ENCODE peak calls at places on chromosome 18, in eight cellular contexts. S is lung; P is neuronal stem cell; X is cardiac muscle cell; Y is AG04450; Q is right lobe of liver; T is body of pancreas; M is CD4-positive, alpha-beta T cell. J is an unnamed sample. For H3K9me3 and H3K27me3, the result is how much of the 10 kb centered on the place peaks cover.

GRCh38 chr18:45638544-45638943 is 23.3 kb downstream of the SLC14A2 start:
- DNase-seq in S (no peak), P (no peak), X (no peak), Y (no peak), Q (no peak), T (no peak), M (no peak), J (no peak)

GRCh38 chr18:48263913-48264506 is 145.2 kb downstream of the ZBTB7C start:
- DNase-seq in S (no peak), P (no peak), X (no peak), Y (no peak), Q (no peak), T (no peak), M (no peak), J (no peak)

GRCh38 chr18:22286576-22286975 is 117.2 kb downstream of the GATA6 start:
- DNase-seq in S (peak), P (no peak), X (peak), Y (no peak), Q (peak), T (peak), M (no peak), J (no peak)

GRCh38 chr18:906416-907170 is 1.9 kb downstream of the ADCYAP1 start:
- DNase-seq in S (no peak), P (no peak), X (no peak), Y (no peak), Q (no peak), T (no peak), M (no peak), J (no peak)

GRCh38 chr18:46152436-46152807 is 48.2 kb downstream of the HAUS1 start:
- DNase-seq in S (no peak), P (no peak), X (peak), Y (no peak), Q (no peak), T (no peak), M (no peak), J (no peak)

GRCh38 chr18:77101410-77102245 is 31.0 kb downstream of the MBP start:
- DNase-seq in S (peak), P (no peak), X (peak), Y (peak), Q (no peak), T (peak), M (no peak), J (peak)

GRCh38 chr18:56815926-56816325 is 164.8 kb downstream of the WDR7 start:
- DNase-seq in S (no peak), P (no peak), X (no peak), Y (no peak), Q (no peak), T (no peak), M (no peak), J (no peak)

GRCh38 chr18:3610818-3611217 is 160.8 kb downstream of the TGIF1 start:
- DNase-seq in S (no peak), P (no peak), X (peak), Y (no peak), Q (peak), T (no peak), M (no peak), J (no peak)

GRCh38 chr18:10482363-10482984 is 28.0 kb downstream of the APCDD1 start:
- DNase-seq in S (no peak), P (no peak), X (no peak), Y (no peak), Q (no peak), T (no peak), M (no peak), J (no peak)

GRCh38 chr18:51447351-51447896 is 249.9 kb upstream of the MEX3C start:
- DNase-seq in S (no peak), P (no peak), X (peak), Y (no peak), Q (no peak), T (peak), M (no peak), J (no peak)

GRCh38 chr18:25465152-25465790 is 113.3 kb upstream of the ZNF521 start:
- DNase-seq in S (no peak), P (peak), X (no peak), Y (no peak), Q (no peak), T (no peak), M (no peak), J (no peak)

GRCh38 chr18:74013955-74014354 is 133.7 kb downstream of the FBXO15 start:
- DNase-seq in S (no peak), P (no peak), X (peak), Y (peak), Q (no peak), T (peak), M (no peak), J (no peak)

GRCh38 chr18:3389977-3390376 is 60.0 kb upstream of the TGIF1 start:
- DNase-seq in S (no peak), P (no peak), X (no peak), Y (no peak), Q (no peak), T (no peak), M (no peak), J (no peak)

GRCh38 chr18:22170421-22171262 is 1.3 kb downstream of the GATA6 start:
- DNase-seq in S (peak), P (no peak), X (peak), Y (peak), Q (peak), T (peak), M (no peak), J (peak)

GRCh38 chr18:43277164-43277600 is at the start of gene SYT4:
- DNase-seq in S (no peak), P (peak), X (peak), Y (no peak), Q (peak), T (peak), M (no peak), J (no peak)

GRCh38 chr18:2337552-2338141 is 233.7 kb downstream of the METTL4 start:
- DNase-seq in S (no peak), P (no peak), X (peak), Y (no peak), Q (peak), T (peak), M (peak), J (peak)

GRCh38 chr18:42436366-42436765 is 481.3 kb downstream of the PIK3C3 start:
- DNase-seq in S (no peak), P (no peak), X (no peak), Y (no peak), Q (no peak), T (no peak), M (no peak), J (no peak)

GRCh38 chr18:59272221-59272888 is 899 bp downstream of the RAX start:
- DNase-seq in S (no peak), P (no peak), X (no peak), Y (no peak), Q (no peak), T (no peak), M (no peak), J (no peak)

GRCh38 chr18:74418023-74418422 is 39.1 kb downstream of the DIPK1C start:
- DNase-seq in S (no peak), P (no peak), X (no peak), Y (no peak), Q (no peak), T (no peak), M (no peak), J (no peak)

GRCh38 chr18:32405588-32405987 is 65.1 kb downstream of the GAREM1 start:
- DNase-seq in S (no peak), P (no peak), X (no peak), Y (no peak), Q (no peak), T (no peak), M (no peak), J (no peak)

GRCh38 chr18:62448426-62448825 is 74.4 kb upstream of the ZCCHC2 start:
- DNase-seq in S (no peak), P (no peak), X (no peak), Y (no peak), Q (no peak), T (no peak), M (no peak), J (no peak)

GRCh38 chr18:62450546-62451395 is 72.1 kb upstream of the ZCCHC2 start:
- DNase-seq in S (peak), P (no peak), X (peak), Y (no peak), Q (peak), T (peak), M (no peak), J (no peak)

GRCh38 chr18:62452280-62452824 is 70.5 kb upstream of the ZCCHC2 start:
- DNase-seq in S (no peak), P (no peak), X (peak), Y (no peak), Q (peak), T (peak), M (no peak), J (no peak)

GRCh38 chr18:62449490-62450104 is 73.2 kb upstream of the ZCCHC2 start:
- DNase-seq in S (no peak), P (no peak), X (no peak), Y (no peak), Q (no peak), T (no peak), M (no peak), J (no peak)

DNA sequence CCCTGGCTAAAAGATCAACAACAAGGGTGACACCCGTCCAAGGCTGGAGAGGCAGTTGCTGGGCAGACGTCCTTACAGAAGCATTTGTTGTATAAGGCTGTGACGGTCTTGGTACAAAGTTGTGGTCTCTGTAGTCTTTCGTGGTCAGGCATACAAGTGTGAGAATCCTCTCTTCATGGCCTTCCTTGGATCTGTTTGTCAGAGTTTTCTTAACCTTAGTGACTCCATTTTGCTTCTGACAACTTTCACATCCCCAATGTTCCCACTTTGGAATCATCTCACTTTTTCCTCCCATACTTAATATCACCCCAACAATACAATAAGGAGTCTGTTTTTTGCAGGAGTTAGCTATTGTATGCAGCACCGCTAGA is 72.7 kb upstream of the ZCCHC2 start:
- DNase-seq in S (no peak), P (no peak), X (peak), Y (no peak), Q (no peak), T (no peak), M (no peak), J (no peak)
- H3K27ac ChIP-seq in S (no peak), P (no peak), X (no peak), Y (no peak), Q (no peak), T (peak), M (no peak), J (no peak)

GRCh38 chr18:64379662-64380061 is 230.8 kb upstream of the LINC00305 start:
- DNase-seq in S (no peak), P (no peak), X (no peak), Y (no peak), Q (no peak), T (no peak), M (no peak), J (no peak)

DNA sequence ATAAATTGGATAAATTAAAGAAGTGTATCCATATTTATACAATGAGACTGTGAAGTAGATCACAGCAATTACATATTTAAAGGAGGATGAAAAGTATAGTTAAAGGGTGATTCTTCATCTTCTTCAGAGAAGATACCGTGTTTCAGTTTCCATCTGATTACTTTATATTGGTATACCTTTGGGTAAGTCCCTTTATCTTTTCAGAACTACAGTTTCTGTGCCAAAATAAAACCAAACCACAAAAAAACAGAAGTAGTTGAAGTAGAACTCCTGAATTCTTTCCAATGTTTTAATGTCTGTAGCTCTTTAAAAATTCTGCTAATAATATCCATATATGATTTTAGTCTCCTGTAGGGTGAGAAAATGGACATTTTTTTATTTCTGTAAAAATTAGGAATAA is 231.2 kb upstream of the LINC00305 start:
- DNase-seq in S (no peak), P (no peak), X (no peak), Y (no peak), Q (no peak), T (no peak), M (no peak), J (no peak)
- H3K9me3 ChIP-seq in S (under half), P (under half), X (under half), Y (under half), Q (under half), T (under half), M (under half), J (under half)

DNA sequence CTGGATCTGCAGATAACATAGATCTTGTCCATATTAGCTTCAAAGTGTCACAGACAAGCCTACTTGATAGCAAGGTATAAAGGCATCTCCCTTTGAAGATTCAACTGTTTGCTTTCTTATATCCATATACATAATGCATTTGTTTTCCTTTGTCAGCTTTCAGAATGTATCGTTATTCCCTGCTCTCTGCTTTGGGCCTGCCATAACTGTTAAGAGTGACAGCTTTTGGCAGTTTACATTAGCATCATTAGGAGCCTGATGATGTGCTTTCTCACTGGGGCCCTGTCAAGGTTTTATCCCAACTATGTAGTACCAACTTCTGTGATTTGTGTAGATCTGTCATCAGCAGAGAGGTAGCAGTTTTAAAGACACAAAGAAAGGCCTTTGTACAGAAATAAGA is 604.2 kb upstream of the CDH7 start:
- DNase-seq in S (no peak), P (no peak), X (no peak), Y (no peak), Q (no peak), T (no peak), M (no peak), J (no peak)
- H3K27me3 ChIP-seq in S (under half), P (under half), X (under half), Y (under half), Q (under half), T (under half), M (under half), J (under half)

DNA sequence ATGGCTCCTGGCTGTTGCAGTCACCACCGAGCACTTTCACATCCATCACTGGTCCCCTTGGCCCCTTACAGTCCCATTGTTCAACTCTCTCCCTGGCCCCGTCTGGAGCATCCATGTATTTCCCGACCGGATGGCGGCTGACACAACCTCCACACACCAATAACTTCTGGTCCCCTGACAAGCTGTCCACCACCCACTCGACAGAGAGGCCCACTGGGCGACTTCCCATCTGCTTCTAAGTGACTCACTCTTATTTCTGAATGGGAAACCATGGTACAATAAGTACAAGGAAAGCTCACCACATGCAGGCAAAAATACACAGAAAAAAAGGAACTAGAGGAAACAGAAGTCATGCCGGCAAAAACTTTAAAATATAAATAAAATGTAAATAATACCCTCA is 82.9 kb upstream of the RAB12 start:
- DNase-seq in S (no peak), P (no peak), X (no peak), Y (no peak), Q (no peak), T (peak), M (no peak), J (no peak)
- H3K27ac ChIP-seq in S (no peak), P (no peak), X (no peak), Y (no peak), Q (no peak), T (no peak), M (no peak), J (no peak)